ENCODE peak calls at places on chromosomes 2 and 18, in four cellular contexts. K, D, A and W are unnamed samples.

GRCh38 chr2:136363470-136363869 is 245.5 kb upstream of the CXCR4 start:
- DNase-seq in D (no peak), A (no peak), K (no peak), W (no peak)

GRCh38 chr2:86213056-86213455 is 13.8 kb downstream of the MRPL35 start:
- DNase-seq in D (no peak), A (no peak), K (no peak), W (no peak)

GRCh38 chr2:120343100-120343432 is 2.9 kb upstream of the INHBB start:
- DNase-seq in A (no peak), K (no peak), D (no peak), W (no peak)

GRCh38 chr2:27442981-27443323 is 771 bp downstream of the KRTCAP3 start:
- DNase-seq in D (no peak), A (no peak), K (no peak), W (no peak)

GRCh38 chr2:3492951-3493609 is 26.3 kb downstream of the ADI1 start:
- DNase-seq in A (no peak), K (no peak), D (no peak), W (no peak)

GRCh38 chr2:28168376-28168775 is 224.3 kb upstream of the FOSL2 start:
- DNase-seq in D (no peak), A (no peak), K (no peak), W (no peak)

GRCh38 chr2:10254373-10255188 is 48.1 kb upstream of the HPCAL1 start:
- DNase-seq in K (no peak), A (no peak), D (no peak), W (no peak)

GRCh38 chr2:86302320-86302719 is 35.1 kb downstream of the REEP1 start:
- DNase-seq in K (no peak), A (no peak), D (no peak), W (no peak)

GRCh38 chr2:69565431-69565839 is 78.1 kb downstream of the AAK1 start:
- DNase-seq in D (peak; percentile 74), A (peak; percentile 39), K (peak; percentile 40), W (no peak)

GRCh38 chr2:62287895-62288589 is 92.1 kb downstream of the B3GNT2 start:
- DNase-seq in K (peak; percentile 94), A (no peak), D (peak; percentile 93), W (no peak)

GRCh38 chr2:63975437-63976124 is 43.6 kb downstream of the VPS54 start:
- DNase-seq in D (no peak), A (no peak), K (no peak), W (no peak)

GRCh38 chr2:178363252-178363651 is 87.7 kb downstream of the PRKRA start:
- DNase-seq in D (no peak), K (no peak), A (no peak), W (no peak)

GRCh38 chr2:159267926-159268325 is 18.6 kb downstream of the WDSUB1 start:
- DNase-seq in K (no peak), A (no peak), D (no peak), W (no peak)

GRCh38 chr2:33426666-33427231 is 49.7 kb upstream of the RASGRP3 start:
- DNase-seq in D (no peak), A (no peak), K (no peak), W (no peak)

GRCh38 chr2:112646102-112646719 is 472 bp downstream of the SLC20A1 start:
- DNase-seq in D (no peak), K (no peak), A (no peak), W (no peak)

GRCh38 chr2:112646791-112647720 is 1.3 kb downstream of the SLC20A1 start:
- DNase-seq in K (no peak), A (no peak), D (no peak), W (no peak)

GRCh38 chr2:112644933-112645395 is 775 bp upstream of the SLC20A1 start:
- DNase-seq in K (no peak), A (no peak), D (no peak), W (no peak)

GRCh38 chr2:112644155-112644932 is 1.4 kb upstream of the SLC20A1 start:
- DNase-seq in D (no peak), A (no peak), K (no peak), W (no peak)

DNA sequence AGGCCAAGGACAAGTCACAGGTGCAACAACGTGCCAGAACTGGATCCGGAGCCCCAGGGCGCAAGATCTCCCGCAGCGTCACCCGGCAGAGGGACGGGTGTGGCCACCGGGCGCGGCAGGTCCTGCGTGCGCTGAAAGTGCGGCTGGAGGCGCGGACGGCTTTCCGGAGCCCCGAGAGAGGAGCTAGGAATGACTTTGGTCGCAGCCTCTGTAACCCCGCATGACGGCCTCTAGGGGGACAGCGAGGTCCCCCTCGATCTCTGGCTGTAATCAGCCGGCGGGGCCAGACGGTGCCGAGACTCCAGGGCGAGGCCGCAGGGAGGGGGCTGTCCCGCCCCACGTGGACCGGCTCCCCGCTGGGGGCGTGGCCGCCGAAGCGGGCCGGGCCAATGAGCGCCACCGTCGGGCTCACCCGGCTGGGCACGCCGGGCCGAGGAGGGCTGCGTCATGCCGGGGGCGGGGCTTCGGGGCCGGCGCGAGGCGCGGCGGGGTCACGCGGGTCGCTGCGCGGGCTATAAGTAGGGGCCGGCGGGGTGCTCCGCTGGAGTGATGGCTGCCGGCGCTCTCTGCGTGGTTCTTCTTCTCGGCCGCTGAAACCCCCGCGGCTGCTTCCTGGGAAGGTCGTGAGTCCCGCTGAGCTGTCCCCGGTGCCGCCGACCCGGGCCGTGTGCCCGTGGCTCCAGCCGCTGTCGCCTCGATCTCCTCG is at the start of gene SLC20A1:
- DNase-seq in D (peak; percentile 95), A (peak; percentile 90), K (peak; percentile 74), W (peak; percentile 98)
- TF ChIP-seq CTCF in D (peak; percentile 50), A (peak; percentile 70), K (peak; percentile 42), W (peak; percentile 4)

GRCh38 chr2:200810252-200810650 is 1.5 kb upstream of the BZW1 start:
- DNase-seq in D (peak; percentile 55), A (no peak), K (no peak), W (no peak)
- TF ChIP-seq POLR2AphosphoS5 in D (no peak), A (no peak), K (no peak), W (no peak)

DNA sequence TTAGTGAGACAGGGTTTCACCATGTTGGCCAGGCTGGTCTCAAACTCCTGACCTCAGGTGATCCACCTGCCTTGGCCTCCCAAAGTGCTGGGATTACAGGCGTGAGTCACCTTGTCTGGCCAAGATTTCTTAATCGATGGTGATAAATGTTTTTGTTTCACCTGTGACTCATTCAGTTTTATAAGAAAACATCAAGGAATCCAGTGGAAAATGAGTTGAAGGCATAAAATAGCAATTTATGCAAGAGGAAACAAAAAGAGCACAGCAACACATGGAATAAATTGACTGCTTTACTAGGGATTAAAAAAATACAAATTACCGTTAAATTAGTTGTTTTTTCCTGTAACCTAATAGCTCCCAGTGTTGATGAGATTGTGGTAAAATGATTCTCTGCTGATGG is 80.2 kb downstream of the CDK15 start:
- DNase-seq in D (no peak), K (no peak), A (no peak), W (no peak)
- TF ChIP-seq CTCF in D (no peak), K (no peak), A (no peak), W (no peak)

GRCh38 chr2:205734436-205734835 is 52.1 kb downstream of the NRP2 start:
- DNase-seq in D (no peak), A (no peak), K (no peak), W (no peak)
- TF ChIP-seq POLR2AphosphoS5 in D (no peak), A (no peak), K (no peak), W (no peak)

GRCh38 chr2:166419616-166419934 is 43.8 kb upstream of the SCN9A start:
- DNase-seq in A (no peak), K (no peak), D (no peak), W (no peak)
- TF ChIP-seq CTCF in A (peak; percentile 27), K (no peak), D (no peak), W (no peak)

GRCh38 chr2:65434592-65435241 is 2.3 kb upstream of the SPRED2 start:
- DNase-seq in K (no peak), D (no peak), A (no peak), W (no peak)

GRCh38 chr2:65437392-65438135 is 5.2 kb upstream of the SPRED2 start:
- DNase-seq in D (no peak), A (peak; percentile 69), K (no peak), W (no peak)

GRCh38 chr2:65436825-65437221 is 4.4 kb upstream of the SPRED2 start:
- DNase-seq in A (no peak), K (peak; percentile 73), D (no peak), W (no peak)

GRCh38 chr2:65435625-65436168 is 3.3 kb upstream of the SPRED2 start:
- DNase-seq in K (no peak), A (no peak), D (peak; percentile 76), W (no peak)

DNA sequence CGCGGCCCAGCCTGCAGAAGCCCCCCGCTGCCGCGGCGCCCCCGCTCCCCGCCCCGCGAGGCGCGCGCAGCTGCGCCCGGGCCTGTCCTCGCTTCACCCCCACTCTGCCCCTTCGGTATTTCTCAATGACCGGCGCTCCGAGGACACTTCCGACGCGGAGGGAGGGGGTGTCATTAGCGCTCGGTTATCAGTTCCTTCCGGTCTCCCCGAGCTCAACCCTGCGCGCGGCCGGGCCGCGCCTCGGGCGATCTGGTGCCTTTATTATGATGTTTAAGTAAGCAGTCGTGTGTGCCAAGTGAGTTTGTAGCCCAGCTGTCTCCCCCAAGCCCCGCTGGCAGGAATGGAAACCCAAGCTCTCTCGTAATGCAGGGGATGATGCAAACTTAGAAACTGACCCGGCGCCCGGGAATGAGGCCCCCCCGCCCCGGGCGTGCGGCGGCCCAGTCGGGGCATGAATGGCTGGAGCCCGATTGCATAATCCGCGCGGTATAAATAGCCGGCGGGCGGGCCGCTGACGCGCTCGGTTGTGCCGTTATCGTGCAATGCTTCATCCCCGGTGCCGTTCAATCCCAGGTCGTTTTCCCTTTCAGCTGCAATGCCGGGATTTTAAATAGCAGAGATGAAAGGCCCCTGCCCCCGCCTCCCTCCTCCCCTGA is 3.9 kb upstream of the SPRED2 start:
- DNase-seq in A (no peak), K (no peak), D (peak; percentile 88), W (no peak)
- TF ChIP-seq POLR2AphosphoS5 in A (no peak), K (no peak), D (peak; percentile 20), W (peak; percentile 94)

DNA sequence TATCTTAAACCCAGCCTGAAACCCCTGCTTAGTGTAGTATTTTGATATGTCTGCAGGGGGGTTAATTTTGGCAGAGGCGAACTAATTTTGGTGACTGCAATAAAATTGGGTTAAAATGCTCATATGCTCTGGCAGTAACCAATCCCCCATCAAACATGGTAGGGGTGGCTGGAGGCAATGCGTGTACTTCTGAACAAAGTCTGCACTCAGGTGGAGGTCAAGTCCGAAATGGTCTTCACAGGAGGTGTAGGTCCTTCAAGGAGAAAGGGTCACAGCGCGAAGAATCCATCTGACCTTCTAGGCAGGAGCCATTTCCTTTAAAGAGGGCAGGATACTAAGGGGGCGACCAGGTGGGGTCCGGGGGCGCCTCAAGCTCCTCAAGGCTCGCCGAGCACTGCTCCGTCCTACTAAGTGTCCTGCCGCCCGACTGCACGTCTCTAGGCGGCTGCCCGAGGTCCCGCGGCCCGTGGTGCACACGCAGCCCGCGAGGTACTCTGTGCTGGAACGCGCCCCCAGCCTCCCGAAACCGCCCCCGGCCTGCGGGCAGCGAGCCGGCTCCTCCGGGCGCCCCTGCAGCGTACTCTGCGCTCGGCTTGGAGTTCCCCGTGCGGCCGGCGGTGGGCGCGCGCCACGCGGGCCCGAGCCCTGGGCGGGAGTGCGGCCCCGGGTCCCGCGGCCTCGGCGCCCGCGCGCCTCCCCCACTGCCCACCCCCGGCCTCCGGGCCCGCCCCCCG is 1.7 kb upstream of the LDLRAD4 start:
- DNase-seq in A (no peak), D (no peak), K (no peak), W (no peak)
- TF ChIP-seq CTCF in A (peak; percentile 17), D (no peak), K (peak; percentile 21), W (no peak)

GRCh38 chr2:219289537-219290361 is 10.6 kb downstream of the DNAJB2 start:
- DNase-seq in K (no peak), A (no peak), D (no peak), W (no peak)
- TF ChIP-seq POLR2AphosphoS5 in K (no peak), A (no peak), D (no peak), W (peak; percentile 92)